ENCODE peak calls at places on chromosomes 12 and 14, in nine cellular contexts. P is EL, B is nephron progenitor cell, C is substantia nigra, Q is NCI-H446, E is bronchial epithelial cell, M is AG20443, R is activated B cell treated with CpG ODN at 0.5 μM for 24 hours, K is HTR-8/SVneo. U is an unnamed sample.

GRCh38 chr12:132314516-132315233 is 14.7 kb downstream of the GALNT9 start:
- DNase-seq in P (no peak), B (no peak), C (no peak), Q (no peak), E (no peak), M (no peak), R (no peak), K (no peak), U (no peak)

GRCh38 chr14:73924337-73924736 is 25.6 kb downstream of the FAM161B start:
- DNase-seq in P (no peak), B (no peak), C (no peak), Q (no peak), E (no peak), M (no peak), R (no peak), K (no peak), U (no peak)

GRCh38 chr12:52060498-52061177 is 9.1 kb upstream of the ATG101 start:
- DNase-seq in P (no peak), B (no peak), C (no peak), Q (no peak), E (no peak), M (peak), R (no peak), K (no peak), U (peak)

GRCh38 chr14:59362533-59362932 is 102.6 kb downstream of the GPR135 start:
- DNase-seq in P (no peak), B (no peak), C (no peak), Q (no peak), E (peak), M (no peak), R (no peak), K (no peak), U (no peak)

GRCh38 chr12:91326043-91327027 is 143.7 kb upstream of the DCN start:
- DNase-seq in P (peak), B (peak), C (peak), Q (peak), E (peak), M (peak), R (no peak), K (peak), U (peak)

GRCh38 chr12:79673334-79673733 is 17.4 kb downstream of the PAWR start:
- DNase-seq in P (no peak), B (no peak), C (no peak), Q (no peak), E (peak), M (no peak), R (no peak), K (no peak), U (no peak)

GRCh38 chr14:23154876-23155587 is 28.4 kb downstream of the SLC7A8 start:
- DNase-seq in P (peak), B (no peak), C (peak), Q (peak), E (peak), M (peak), R (no peak), K (no peak), U (peak)

GRCh38 chr14:33602396-33602795 is 348.5 kb downstream of the EGLN3 start:
- DNase-seq in P (no peak), B (no peak), C (no peak), Q (no peak), E (no peak), M (no peak), R (no peak), K (no peak), U (no peak)

GRCh38 chr14:50910495-50911420 is 33.5 kb downstream of the PYGL start:
- DNase-seq in P (no peak), B (no peak), C (no peak), Q (no peak), E (no peak), M (no peak), R (no peak), K (no peak), U (no peak)

U was measured in uterus.